ENCODE peak calls at places on chromosomes 16 and 17, in five cellular contexts. M is fibroblast of lung, F is AG04450, U is A549, C is SK-N-SH. X is an unnamed sample.

GRCh38 chr17:78010759-78011158 is 52.3 kb downstream of the TNRC6C start:
- DNase-seq in C (no peak), M (no peak), F (no peak), U (no peak), X (no peak)

GRCh38 chr17:33657181-33657580 is 364.1 kb upstream of the ASIC2 start:
- DNase-seq in C (no peak), U (no peak), F (no peak), M (no peak), X (no peak)

GRCh38 chr17:78316867-78317816 is 42.7 kb downstream of the SOCS3 start:
- DNase-seq in M (peak), F (no peak), C (peak), U (peak), X (peak)

GRCh38 chr16:2795714-2796143 is 2.5 kb upstream of the PRSS41 start:
- DNase-seq in M (no peak), C (no peak), U (no peak), F (no peak), X (peak)

GRCh38 chr16:24906199-24906808 is 60.5 kb downstream of the SLC5A11 start:
- DNase-seq in U (peak), C (no peak), M (peak), F (no peak), X (no peak)

GRCh38 chr16:30382398-30383015 is at the start of gene SEPTIN1:
- DNase-seq in U (no peak), C (no peak), M (no peak), F (no peak), X (no peak)

GRCh38 chr16:22194707-22195444 is 11.2 kb upstream of the EEF2K start:
- DNase-seq in C (no peak), F (no peak), U (no peak), M (no peak), X (no peak)

GRCh38 chr16:57865746-57866528 is 63.6 kb upstream of the KIFC3 start:
- DNase-seq in U (no peak), F (no peak), C (no peak), M (no peak), X (no peak)

GRCh38 chr17:39775075-39775474 is 37.3 kb downstream of the GRB7 start:
- DNase-seq in F (no peak), C (no peak), U (no peak), M (no peak), X (no peak)

GRCh38 chr17:75834279-75834920 is 9.8 kb downstream of the UNC13D start:
- DNase-seq in C (no peak), F (no peak), U (no peak), M (no peak), X (no peak)

GRCh38 chr16:72877374-72878028 is 170.4 kb downstream of the ZFHX3 start:
- DNase-seq in U (peak), M (peak), F (no peak), C (no peak), X (no peak)

GRCh38 chr17:39674702-39675389 is 6.6 kb downstream of the PNMT start:
- DNase-seq in U (peak), F (no peak), C (no peak), M (no peak), X (no peak)

GRCh38 chr16:82935781-82936180 is 309.0 kb downstream of the CDH13 start:
- DNase-seq in M (no peak), U (no peak), F (no peak), C (no peak), X (no peak)

GRCh38 chr17:69762766-69763165 is 312.3 kb upstream of the KCNJ16 start:
- DNase-seq in F (no peak), C (no peak), M (no peak), U (no peak), X (no peak)

GRCh38 chr17:42804918-42805367 is 6.3 kb downstream of the CNTD1 start:
- DNase-seq in U (peak), M (no peak), C (no peak), F (no peak), X (no peak)

GRCh38 chr17:41873559-41874292 is 8.5 kb upstream of the KLHL11 start:
- DNase-seq in F (no peak), U (no peak), M (no peak), C (no peak), X (no peak)

DNA sequence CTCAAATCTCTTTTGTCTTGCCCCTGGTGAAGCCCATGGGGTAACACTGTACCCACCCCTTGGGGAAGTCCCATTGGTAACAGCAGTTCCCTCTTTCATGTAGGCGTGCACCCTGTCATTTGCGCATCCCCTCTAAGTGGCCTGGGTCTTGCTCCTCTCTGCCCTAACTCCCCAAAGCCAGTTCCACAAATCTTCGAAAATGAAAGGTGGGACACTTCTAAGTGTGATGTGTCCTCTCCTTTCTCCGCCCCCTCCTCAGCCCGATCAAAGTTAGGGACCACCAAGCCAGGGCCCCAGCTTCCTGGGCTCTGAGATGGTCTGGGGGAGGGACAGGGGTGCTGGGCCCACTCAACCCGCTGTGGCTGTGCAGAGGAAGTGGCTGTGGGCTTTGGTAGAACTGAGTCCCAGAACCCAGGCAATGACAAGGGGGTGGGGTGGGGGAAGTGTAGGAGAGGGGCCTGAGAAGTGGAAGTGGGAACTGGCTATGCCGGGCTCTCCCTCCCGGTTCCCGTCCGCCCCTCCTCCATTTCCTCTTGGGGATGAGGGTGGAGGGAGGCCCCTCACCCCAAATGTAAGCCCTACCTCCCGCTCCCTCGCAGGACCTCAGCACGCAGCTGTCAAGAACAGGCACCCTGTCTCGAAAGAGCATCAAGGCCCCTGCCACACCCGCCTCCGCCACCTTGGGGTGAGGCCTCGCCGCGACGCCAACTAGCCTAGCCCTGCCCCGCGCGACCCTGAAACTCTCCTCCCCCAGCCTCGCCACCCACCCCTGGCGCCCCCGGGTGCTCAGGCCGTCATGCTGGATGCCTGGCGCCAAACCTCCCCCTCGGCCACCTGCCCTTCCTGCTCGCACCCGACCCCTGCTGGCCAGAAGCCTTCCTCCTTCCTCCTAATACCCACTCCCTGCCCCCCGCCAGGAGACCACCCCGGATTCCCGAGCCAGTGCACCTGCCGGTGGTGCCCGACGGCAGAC is 8.7 kb downstream of the ABI3 start:
- DNase-seq in F (no peak), U (no peak), M (no peak), C (peak), X (peak)
- TF ChIP-seq CTCF in F (peak), U (peak), M (no peak), C (peak), X (no peak)

GRCh38 chr17:37213927-37214326 is 161.9 kb upstream of the C17orf78 start:
- DNase-seq in F (no peak), U (no peak), M (no peak), C (no peak), X (no peak)
- H3K4me3 ChIP-seq in F (no peak), U (no peak), M (no peak), C (no peak), X (no peak)

GRCh38 chr16:68360547-68360946 is 49.7 kb downstream of the PRMT7 start:
- DNase-seq in F (no peak), U (no peak), C (no peak), M (no peak), X (no peak)
- H3K27ac ChIP-seq in F (no peak), U (no peak), C (no peak), M (no peak), X (no peak)

DNA sequence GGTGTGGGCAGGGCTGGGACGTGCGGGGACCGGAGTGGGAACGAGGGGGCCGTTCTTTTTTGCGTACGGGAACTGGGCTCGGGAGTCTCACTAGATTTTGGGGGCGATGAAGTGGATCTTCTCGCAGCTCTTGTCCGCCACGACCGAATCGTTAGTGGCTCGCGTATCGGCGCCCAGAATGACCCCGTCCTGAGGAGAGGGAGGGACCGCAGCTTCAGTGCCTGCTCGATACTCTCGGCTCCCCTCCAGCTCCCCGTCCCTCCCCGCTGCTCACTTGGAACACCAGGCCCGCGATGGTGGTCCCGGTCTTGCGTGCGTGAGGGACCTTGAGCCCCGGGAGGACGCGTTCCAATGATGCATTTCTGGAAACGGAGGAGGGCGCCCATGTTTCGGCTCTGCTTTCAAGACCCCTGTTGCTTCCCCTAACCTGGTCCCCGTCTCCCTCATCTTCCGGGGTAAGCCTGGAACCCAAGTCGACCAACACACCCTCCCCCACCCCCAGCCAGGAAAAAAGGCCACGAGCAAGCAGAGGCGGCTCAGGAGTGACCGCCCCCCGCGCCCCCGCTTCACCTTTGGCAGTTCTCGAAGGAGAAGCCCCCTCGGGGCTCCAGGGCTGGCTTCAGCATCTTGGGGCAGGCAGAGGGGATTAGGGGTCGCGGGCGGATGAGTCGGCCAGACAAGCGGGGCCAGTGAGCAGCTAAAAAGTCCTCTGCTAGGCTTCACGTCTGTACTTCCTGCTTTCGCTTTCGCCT is at the start of gene PSMB10:
- DNase-seq in F (no peak), C (peak), U (no peak), M (peak), X (peak)
- TF ChIP-seq CTCF in F (no peak), C (no peak), U (no peak), M (no peak), X (no peak)

X was measured in lower lobe of right lung.